ENCODE peak calls at places on chromosome 19, in ten cellular contexts. S is EL; N is H9; V is activated CD4-positive, alpha-beta T cell treated with anti-CD3 and anti-CD28 coated beads for 24 hours; W is NCI-H82; Z is psoas muscle; U is HT1080; G is Daoy; J is stimulated activated CD8-positive, alpha-beta memory T cell treated with anti-CD3 and anti-CD28 coated beads, Interleukin-12 subunit alpha, Interleukin-12 subunit beta, amount 100 ng/mL, for 1 hour; M is T-cell. R is an unnamed sample.

GRCh38 chr19:43648633-43649032 is 9.0 kb upstream of the CADM4 start:
- DNase-seq in V (no peak), Z (no peak), S (no peak), M (no peak), G (no peak), J (no peak), W (no peak), U (no peak), N (no peak), R (no peak)

GRCh38 chr19:53467138-53467502 is 413 bp upstream of the ZNF813 start:
- DNase-seq in Z (no peak), N (no peak), M (no peak), U (no peak), J (peak), G (no peak), W (peak), S (no peak), V (peak), R (no peak)

GRCh38 chr19:48714759-48715261 is 4.7 kb downstream of the MAMSTR start:
- DNase-seq in V (no peak), J (no peak), Z (no peak), U (no peak), G (no peak), N (no peak), W (no peak), M (no peak), S (no peak), R (no peak)

GRCh38 chr19:41321600-41322270 is 11.8 kb downstream of the CCDC97 start:
- DNase-seq in Z (peak), M (no peak), N (peak), G (peak), J (no peak), V (no peak), U (peak), S (peak), W (peak), R (peak)

GRCh38 chr19:8017808-8018207 is 12.4 kb upstream of the ELAVL1 start:
- DNase-seq in U (no peak), V (no peak), W (peak), M (peak), S (no peak), J (peak), Z (no peak), G (no peak), N (no peak), R (no peak)

GRCh38 chr19:13623686-13624405 is 117.6 kb upstream of the CACNA1A start:
- DNase-seq in S (no peak), V (no peak), N (no peak), W (no peak), U (no peak), M (no peak), J (no peak), Z (no peak), G (no peak), R (no peak)

GRCh38 chr19:44032001-44032610 is 6.9 kb downstream of the ZNF222 start:
- DNase-seq in M (no peak), N (no peak), Z (no peak), V (no peak), J (no peak), S (no peak), U (no peak), G (no peak), W (no peak), R (no peak)

GRCh38 chr19:7927605-7928333 is 1.8 kb upstream of the CTXN1 start:
- DNase-seq in V (no peak), M (no peak), W (no peak), U (no peak), S (no peak), Z (peak), G (no peak), J (no peak), N (no peak), R (no peak)

GRCh38 chr19:30637926-30638325 is 265.7 kb downstream of the ZNF536 start:
- DNase-seq in S (no peak), Z (no peak), M (no peak), J (no peak), V (no peak), N (no peak), W (no peak), U (no peak), G (no peak), R (no peak)

GRCh38 chr19:46299004-46299509 is 2.2 kb downstream of the HIF3A start:
- DNase-seq in N (no peak), G (peak), W (peak), U (peak), V (no peak), J (no peak), M (no peak), Z (peak), S (peak), R (peak)

GRCh38 chr19:42038675-42039074 is 31.3 kb downstream of the GRIK5 start:
- DNase-seq in M (no peak), W (no peak), N (no peak), G (no peak), U (no peak), Z (no peak), V (no peak), J (no peak), S (no peak), R (peak)

GRCh38 chr19:51029718-51030117 is 3.3 kb upstream of the KLK11 start:
- DNase-seq in N (no peak), Z (no peak), U (peak), V (no peak), J (no peak), G (peak), W (no peak), S (no peak), M (no peak), R (peak)

GRCh38 chr19:32567486-32567885 is 13.5 kb upstream of the PDCD5 start:
- DNase-seq in M (no peak), U (no peak), W (no peak), V (no peak), S (no peak), N (no peak), Z (no peak), J (no peak), G (no peak), R (no peak)

GRCh38 chr19:15025237-15025636 is 24.0 kb upstream of the CASP14 start:
- DNase-seq in Z (no peak), S (no peak), W (peak), V (no peak), G (peak), N (no peak), U (no peak), J (no peak), M (no peak), R (no peak)

GRCh38 chr19:4456566-4456842 is 1.1 kb downstream of the UBXN6 start:
- DNase-seq in G (peak), W (peak), M (no peak), V (no peak), N (peak), S (peak), J (no peak), U (peak), Z (peak), R (peak)

GRCh38 chr19:737591-738093 is 13.3 kb upstream of the MISP start:
- DNase-seq in N (peak), U (no peak), Z (peak), G (peak), W (peak), M (peak), J (peak), V (peak), S (peak), R (no peak)

GRCh38 chr19:3821857-3822364 is 35.7 kb upstream of the MATK start:
- DNase-seq in Z (peak), U (peak), W (peak), S (peak), J (peak), V (peak), M (peak), G (peak), N (peak), R (no peak)

GRCh38 chr19:13100871-13101589 is 1.6 kb downstream of the LYL1 start:
- DNase-seq in M (no peak), S (no peak), U (no peak), G (no peak), W (peak), J (no peak), N (no peak), Z (no peak), V (no peak), R (no peak)

GRCh38 chr19:42528354-42529247 is at the start of gene CEACAM1:
- DNase-seq in N (no peak), S (peak), V (peak), M (peak), J (peak), U (no peak), G (peak), Z (peak), W (no peak), R (peak)

GRCh38 chr19:32671883-32672282 is 3.1 kb downstream of the ANKRD27 start:
- DNase-seq in Z (no peak), M (no peak), N (no peak), W (no peak), S (no peak), J (no peak), V (no peak), U (no peak), G (no peak), R (no peak)

GRCh38 chr19:5466814-5467291 is 11.6 kb downstream of the ZNRF4 start:
- DNase-seq in M (no peak), S (no peak), N (no peak), W (peak), V (no peak), J (no peak), Z (no peak), G (no peak), U (no peak), R (no peak)

GRCh38 chr19:56566904-56567273 is 379 bp upstream of the ZNF470 start:
- DNase-seq in N (peak), M (peak), G (peak), Z (peak), J (peak), W (peak), U (no peak), V (peak), S (peak), R (no peak)

GRCh38 chr19:19053508-19054314 is 10.1 kb upstream of the SLC25A42 start:
- DNase-seq in N (peak), M (peak), U (no peak), Z (peak), J (peak), W (peak), S (peak), G (peak), V (no peak), R (peak)

GRCh38 chr19:52453324-52454094 is at the start of gene ZNF578:
- DNase-seq in Z (peak), W (peak), V (peak), J (peak), M (peak), S (peak), G (peak), U (peak), N (no peak), R (no peak)